ENCODE peak calls at places on chromosomes 2 and 18, in ten cellular contexts. Q is neural progenitor cell, W is colonic mucosa, V is IMR-90, O is endodermal cell, G is PC-3, X is neuronal stem cell, A is H1, C is mesendoderm, M is GM23248. L is an unnamed sample.

GRCh38 chr18:24322594-24323136 is 75.0 kb downstream of the OSBPL1A start:
- DNase-seq in A (no peak), Q (no peak), C (no peak), V (peak; percentile 58), W (no peak), M (peak; percentile 59), G (peak; percentile 7), O (no peak), X (no peak), L (peak; percentile 75)

GRCh38 chr2:126973745-126974144 is 75.1 kb downstream of the TEX51 start:
- DNase-seq in M (no peak), C (no peak), Q (no peak), W (no peak), X (no peak), O (no peak), G (no peak), V (no peak), A (no peak), L (no peak)

GRCh38 chr2:119678021-119678656 is 862 bp upstream of the TMEM177 start:
- DNase-seq in A (no peak), Q (no peak), X (no peak), G (peak; percentile 46), O (peak; percentile 50), C (no peak), W (peak; percentile 82), V (no peak), M (no peak), L (no peak)

GRCh38 chr2:119544075-119545031 is at the start of gene CFAP221:
- DNase-seq in X (peak; percentile 85), Q (peak; percentile 95), G (peak; percentile 66), O (peak; percentile 93), M (peak; percentile 83), A (no peak), V (peak; percentile 28), W (peak; percentile 81), C (peak; percentile 89), L (peak; percentile 73)

GRCh38 chr2:17793803-17794349 is 22.4 kb upstream of the MSGN1 start:
- DNase-seq in X (no peak), G (no peak), W (no peak), Q (no peak), O (no peak), M (peak; percentile 41), C (no peak), V (peak; percentile 44), A (no peak), L (peak; percentile 53)

GRCh38 chr2:78408795-78409118 is 616.7 kb upstream of the REG3G start:
- DNase-seq in M (no peak), G (no peak), O (no peak), X (no peak), Q (no peak), C (no peak), V (no peak), W (no peak), A (no peak), L (no peak)

GRCh38 chr2:24875901-24876300 is 44.1 kb downstream of the ADCY3 start:
- DNase-seq in C (no peak), Q (no peak), A (no peak), V (no peak), W (no peak), O (peak; percentile 11), X (no peak), M (no peak), G (no peak), L (no peak)

GRCh38 chr18:53771664-53772063 is 452.8 kb downstream of the MBD2 start:
- DNase-seq in C (no peak), X (no peak), M (no peak), Q (no peak), A (no peak), W (no peak), G (no peak), O (no peak), V (no peak), L (no peak)

GRCh38 chr2:1649103-1649870 is 95.0 kb downstream of the PXDN start:
- DNase-seq in G (no peak), M (no peak), O (peak; percentile 38), C (no peak), X (no peak), Q (no peak), A (no peak), W (no peak), V (no peak), L (no peak)

GRCh38 chr2:75460630-75461029 is 100.1 kb downstream of the EVA1A start:
- DNase-seq in O (no peak), W (no peak), A (no peak), Q (no peak), M (no peak), X (no peak), V (no peak), G (no peak), C (no peak), L (no peak)

GRCh38 chr18:9642799-9643445 is 28.6 kb upstream of the PPP4R1 start:
- DNase-seq in W (no peak), V (no peak), M (peak; percentile 46), C (peak; percentile 75), A (no peak), Q (no peak), X (no peak), O (peak; percentile 65), G (peak; percentile 35), L (peak; percentile 40)

GRCh38 chr2:9378433-9379371 is 44.6 kb downstream of the ITGB1BP1 start:
- DNase-seq in G (peak; percentile 72), W (no peak), X (no peak), Q (no peak), M (peak; percentile 95), V (peak; percentile 90), C (peak; percentile 55), A (no peak), O (peak; percentile 71), L (peak; percentile 92)

GRCh38 chr2:118363604-118364003 is 275.3 kb downstream of the INSIG2 start:
- DNase-seq in Q (no peak), M (no peak), X (no peak), O (no peak), A (no peak), C (no peak), G (peak; percentile 13), V (no peak), W (no peak), L (no peak)

GRCh38 chr18:55998071-55998522 is 410.1 kb upstream of the TCF4 start:
- DNase-seq in G (no peak), C (peak; percentile 67), M (peak; percentile 71), O (peak; percentile 72), W (no peak), A (no peak), Q (peak; percentile 93), X (peak; percentile 66), V (peak; percentile 56), L (peak; percentile 67)

GRCh38 chr2:108640731-108641130 is 78.6 kb upstream of the RANBP2 start:
- DNase-seq in V (peak; percentile 93), G (peak; percentile 78), C (no peak), O (no peak), X (no peak), M (peak; percentile 93), W (no peak), Q (no peak), A (no peak), L (peak; percentile 91)
- H3K4me1 ChIP-seq in V (peaks cover 17% of the 10 kb centered on the region), G (peaks cover 33% of the 10 kb centered on the region), C (no peaks in the 10 kb centered on the region), O (no peaks in the 10 kb centered on the region), X (peaks cover 6% of the 10 kb centered on the region), M (peaks cover 53% of the 10 kb centered on the region), W (peaks cover 5% of the 10 kb centered on the region), Q (peaks cover 5% of the 10 kb centered on the region), A (peaks cover 5% of the 10 kb centered on the region), L (peaks cover 64% of the 10 kb centered on the region)

DNA sequence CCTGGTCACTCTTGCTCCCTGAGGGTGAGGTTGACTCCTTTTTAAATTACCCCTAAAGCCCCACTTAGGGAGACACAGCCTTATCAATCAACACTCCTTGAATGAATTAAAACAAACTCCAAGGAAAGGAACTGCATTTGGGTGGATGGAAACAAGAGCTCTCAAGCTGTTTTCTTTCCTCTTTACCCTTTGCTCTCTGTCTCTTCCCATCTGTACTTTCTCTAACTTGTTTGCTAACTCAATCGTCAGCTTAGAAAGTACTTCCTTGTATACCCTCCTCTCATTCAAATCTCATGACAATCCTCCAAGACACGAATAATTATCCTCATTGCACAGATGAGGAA is 32.8 kb downstream of the ZFP36L2 start:
- DNase-seq in C (no peak), W (no peak), Q (no peak), A (no peak), V (no peak), M (no peak), X (no peak), O (no peak), G (no peak), L (no peak)
- H3K9ac ChIP-seq in C (no peak overlapping the region), W (peak overlapping the region; percentile 54), Q (no peak overlapping the region), A (no peak overlapping the region), V (no peak overlapping the region), M (no peak overlapping the region), X (no peak overlapping the region), O (no peak overlapping the region), G (no peak overlapping the region), L (no peak overlapping the region)

DNA sequence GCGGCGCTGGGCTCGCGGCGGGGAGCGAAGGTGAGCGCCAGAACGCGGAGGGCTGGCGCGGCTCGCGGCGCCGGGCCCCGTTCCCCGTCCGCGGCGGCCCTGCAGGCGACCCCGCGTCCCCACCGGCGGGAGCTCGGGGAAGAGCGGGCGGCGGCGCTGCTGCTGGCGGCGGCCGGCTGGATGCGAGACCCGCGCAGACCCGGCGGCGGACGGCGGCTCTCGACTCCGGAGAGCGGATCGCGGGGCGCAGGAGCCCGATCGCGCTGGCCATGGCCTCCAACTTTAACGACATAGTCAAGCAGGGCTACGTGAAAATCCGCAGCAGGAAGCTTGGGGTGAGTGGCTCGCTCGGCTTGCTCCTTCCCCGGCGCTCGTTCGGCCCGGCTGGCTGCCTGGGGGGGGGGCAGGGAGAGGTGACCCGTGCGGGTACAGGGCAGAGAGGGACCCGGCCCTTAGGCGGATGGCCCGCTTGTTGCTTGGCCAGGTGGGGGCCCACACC is 337 bp downstream of the DOK6 start:
- DNase-seq in O (peak; percentile 78), G (no peak), X (peak; percentile 27), A (no peak), V (peak; percentile 16), C (peak; percentile 47), Q (peak; percentile 69), W (no peak), M (peak; percentile 63), L (no peak)
- H3K4me3 ChIP-seq in O (peak overlapping the region; percentile 80), G (no peak overlapping the region), X (peak overlapping the region; percentile 54), A (peak overlapping the region; percentile 41), V (peak overlapping the region; percentile 42), C (peak overlapping the region; percentile 66), Q (peak overlapping the region; percentile 70), W (peak overlapping the region; percentile 30), M (peak overlapping the region; percentile 82), L (peak overlapping the region; percentile 84)

GRCh38 chr2:20180676-20181648 is 44.0 kb downstream of the SDC1 start:
- DNase-seq in O (no peak), V (no peak), C (no peak), Q (no peak), W (no peak), G (no peak), A (no peak), X (no peak), M (no peak), L (no peak)

GRCh38 chr2:20179755-20180594 is 45.0 kb downstream of the SDC1 start:
- DNase-seq in W (peak; percentile 92), V (no peak), Q (peak; percentile 78), G (peak; percentile 78), A (no peak), X (no peak), O (peak; percentile 86), M (no peak), C (peak; percentile 53), L (no peak)

GRCh38 chr2:20183373-20183772 is 41.6 kb downstream of the SDC1 start:
- DNase-seq in M (no peak), C (no peak), V (no peak), W (no peak), Q (no peak), A (no peak), O (no peak), G (no peak), X (no peak), L (no peak)

GRCh38 chr2:20182241-20182931 is 42.5 kb downstream of the SDC1 start:
- DNase-seq in M (peak; percentile 86), A (no peak), X (no peak), W (no peak), G (peak; percentile 98), V (peak; percentile 73), Q (no peak), O (no peak), C (no peak), L (no peak)

GRCh38 chr2:20181761-20182160 is 43.2 kb downstream of the SDC1 start:
- DNase-seq in C (peak; percentile 47), W (no peak), M (no peak), V (no peak), X (no peak), O (no peak), G (no peak), A (no peak), Q (no peak), L (no peak)
- H3K4me1 ChIP-seq in C (peaks cover 2% of the 10 kb centered on the region), W (peaks cover 3% of the 10 kb centered on the region), M (peaks cover 14% of the 10 kb centered on the region), V (peaks cover 21% of the 10 kb centered on the region), X (peaks cover 22% of the 10 kb centered on the region), O (peaks cover 10% of the 10 kb centered on the region), G (peaks cover 67% of the 10 kb centered on the region), A (no peaks in the 10 kb centered on the region), Q (peaks cover 23% of the 10 kb centered on the region), L (peaks cover 4% of the 10 kb centered on the region)